ENCODE peak calls at places on chromosomes 1 and 21, in four cellular contexts. One of them, this sample, is unnamed.

GRCh38 chr1:216612291-216612690 is 110.9 kb downstream of the ESRRG start:
- DNase-seq in HepG2: no peak
- DNase-seq in left ventricle myocardium inferior: no peak
- DNase-seq in stomach: no peak
- DNase-seq in this sample: no peak

GRCh38 chr21:32414579-32415358 is 2.3 kb downstream of the EVA1C start:
- DNase-seq in HepG2: no peak
- DNase-seq in left ventricle myocardium inferior: no peak
- DNase-seq in stomach: no peak
- DNase-seq in this sample: no peak

GRCh38 chr21:41713495-41714281 is 53.2 kb downstream of the RIPK4 start:
- DNase-seq in HepG2: peak
- DNase-seq in left ventricle myocardium inferior: no peak
- DNase-seq in stomach: no peak
- DNase-seq in this sample: no peak

GRCh38 chr1:43293896-43294760 is 6.7 kb upstream of the TIE1 start:
- DNase-seq in HepG2: no peak
- DNase-seq in left ventricle myocardium inferior: no peak
- DNase-seq in stomach: no peak
- DNase-seq in this sample: peak

GRCh38 chr21:36709868-36710728 is 11.2 kb downstream of the SIM2 start:
- DNase-seq in HepG2: no peak
- DNase-seq in left ventricle myocardium inferior: no peak
- DNase-seq in stomach: peak
- DNase-seq in this sample: no peak

GRCh38 chr1:31182352-31182751 is 57.3 kb downstream of the NKAIN1 start:
- DNase-seq in HepG2: peak
- DNase-seq in left ventricle myocardium inferior: peak
- DNase-seq in stomach: peak
- DNase-seq in this sample: peak

GRCh38 chr1:22857661-22858060 is 115.0 kb downstream of the LACTBL1 start:
- DNase-seq in HepG2: no peak
- DNase-seq in left ventricle myocardium inferior: no peak
- DNase-seq in stomach: no peak
- DNase-seq in this sample: no peak

GRCh38 chr1:187146388-187146787 is 317.6 kb downstream of the PLA2G4A start:
- DNase-seq in HepG2: no peak
- DNase-seq in left ventricle myocardium inferior: no peak
- DNase-seq in stomach: no peak
- DNase-seq in this sample: no peak

GRCh38 chr1:24289937-24290595 is 29.1 kb upstream of the GRHL3 start:
- DNase-seq in HepG2: no peak
- DNase-seq in left ventricle myocardium inferior: peak
- DNase-seq in stomach: peak
- DNase-seq in this sample: peak

GRCh38 chr1:54284781-54285563 is 85.0 kb downstream of the MRPL37 start:
- DNase-seq in HepG2: no peak
- DNase-seq in left ventricle myocardium inferior: no peak
- DNase-seq in stomach: no peak
- DNase-seq in this sample: no peak

GRCh38 chr1:117932576-117932975 is 3.0 kb downstream of the WDR3 start:
- DNase-seq in HepG2: no peak
- DNase-seq in left ventricle myocardium inferior: no peak
- DNase-seq in stomach: no peak
- DNase-seq in this sample: no peak

GRCh38 chr1:58412071-58412580 is 134.4 kb downstream of the OMA1 start:
- DNase-seq in HepG2: no peak
- DNase-seq in left ventricle myocardium inferior: no peak
- DNase-seq in stomach: no peak
- DNase-seq in this sample: peak

DNA sequence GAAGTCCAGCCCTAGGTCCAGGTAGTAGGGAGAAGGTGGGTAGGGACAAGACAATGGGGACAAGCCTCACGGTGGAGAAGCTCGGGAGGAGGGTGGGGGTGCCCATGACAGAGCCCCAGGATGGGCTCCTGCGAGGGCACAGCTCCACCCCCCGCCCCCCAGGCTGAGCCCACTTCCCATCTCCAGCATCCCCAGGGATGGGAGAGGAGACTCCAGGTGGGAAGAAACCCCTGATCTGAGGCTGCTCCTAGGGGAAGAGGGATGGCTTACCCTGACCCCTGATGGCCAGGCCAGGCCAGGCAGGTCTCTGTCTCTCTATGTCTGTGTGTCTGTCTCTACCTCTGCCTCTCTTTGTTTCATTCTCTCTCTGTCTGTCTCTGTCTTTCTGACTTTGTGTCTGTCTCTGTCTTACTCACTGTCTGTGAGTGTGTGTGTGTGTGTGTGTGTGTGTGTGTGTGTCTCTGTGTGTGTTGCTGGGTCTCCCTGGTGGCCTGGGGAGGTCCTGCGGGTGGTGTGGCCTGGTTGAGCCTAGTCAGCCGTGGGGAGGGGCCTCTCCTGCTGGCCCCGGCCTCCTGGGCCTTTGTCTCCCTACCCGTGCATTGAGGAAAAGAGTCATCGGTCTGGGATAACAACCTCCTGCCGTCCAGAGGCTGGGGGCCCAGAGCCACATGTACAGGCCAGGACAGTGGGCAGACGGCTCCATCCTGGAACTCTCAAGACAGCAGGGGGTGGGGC is 45.7 kb downstream of the WNT9A start:
- DNase-seq in HepG2: peak
- DNase-seq in left ventricle myocardium inferior: peak
- DNase-seq in stomach: no peak
- DNase-seq in this sample: no peak
- TF ChIP-seq CTCF in HepG2: no peak
- TF ChIP-seq CTCF in left ventricle myocardium inferior: no peak
- TF ChIP-seq CTCF in stomach: no peak
- TF ChIP-seq CTCF in this sample: peak

GRCh38 chr1:185694081-185694480 is 40.1 kb upstream of the HMCN1 start:
- DNase-seq in HepG2: peak
- DNase-seq in left ventricle myocardium inferior: no peak
- DNase-seq in stomach: no peak
- DNase-seq in this sample: peak

GRCh38 chr1:185695299-185695698 is 38.9 kb upstream of the HMCN1 start:
- DNase-seq in HepG2: no peak
- DNase-seq in left ventricle myocardium inferior: no peak
- DNase-seq in stomach: no peak
- DNase-seq in this sample: no peak

GRCh38 chr1:185690527-185690926 is 43.7 kb upstream of the HMCN1 start:
- DNase-seq in HepG2: no peak
- DNase-seq in left ventricle myocardium inferior: no peak
- DNase-seq in stomach: no peak
- DNase-seq in this sample: no peak

GRCh38 chr1:185696419-185697150 is 37.6 kb upstream of the HMCN1 start:
- DNase-seq in HepG2: no peak
- DNase-seq in left ventricle myocardium inferior: no peak
- DNase-seq in stomach: no peak
- DNase-seq in this sample: no peak

GRCh38 chr1:185693654-185694053 is 40.5 kb upstream of the HMCN1 start:
- DNase-seq in HepG2: no peak
- DNase-seq in left ventricle myocardium inferior: no peak
- DNase-seq in stomach: no peak
- DNase-seq in this sample: no peak
- H3K4me3 ChIP-seq in HepG2: peak
- H3K4me3 ChIP-seq in left ventricle myocardium inferior: peak
- H3K4me3 ChIP-seq in stomach: peak
- H3K4me3 ChIP-seq in this sample: no peak

DNA sequence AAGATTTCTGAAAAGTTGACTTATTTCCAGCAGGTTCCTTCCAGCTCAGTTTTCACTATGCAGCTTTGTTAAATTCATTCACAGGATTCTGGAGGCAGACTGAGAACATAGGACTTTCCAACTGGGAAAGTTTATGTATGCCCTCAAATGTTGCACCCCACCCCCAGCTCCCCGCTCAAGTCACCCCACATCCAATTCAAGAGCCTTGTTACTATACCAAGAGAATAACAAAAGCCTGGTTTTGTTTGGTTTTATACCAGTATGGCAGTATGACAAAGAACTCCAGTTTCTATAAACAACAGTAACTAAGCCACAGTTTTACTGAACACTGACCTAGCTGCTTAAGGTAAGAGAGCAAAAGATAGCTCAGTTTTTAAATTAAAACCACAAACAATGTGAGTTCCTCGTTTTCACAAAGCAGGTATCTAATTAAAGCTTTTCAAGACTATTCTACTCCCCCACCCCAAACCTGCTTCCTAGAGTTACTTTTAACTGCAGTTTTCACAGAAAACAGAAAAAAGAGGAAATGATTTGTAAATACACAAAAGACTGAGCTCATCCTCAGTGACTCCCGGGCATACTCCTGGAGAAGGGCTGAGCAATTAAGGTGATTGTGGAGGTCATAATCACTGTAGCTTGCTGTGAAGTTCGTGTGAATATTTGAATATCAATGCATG is 59.3 kb upstream of the LHX8 start:
- DNase-seq in HepG2: no peak
- DNase-seq in left ventricle myocardium inferior: no peak
- DNase-seq in stomach: no peak
- DNase-seq in this sample: no peak
- TF ChIP-seq CTCF in HepG2: no peak
- TF ChIP-seq CTCF in left ventricle myocardium inferior: no peak
- TF ChIP-seq CTCF in stomach: no peak
- TF ChIP-seq CTCF in this sample: no peak

DNA sequence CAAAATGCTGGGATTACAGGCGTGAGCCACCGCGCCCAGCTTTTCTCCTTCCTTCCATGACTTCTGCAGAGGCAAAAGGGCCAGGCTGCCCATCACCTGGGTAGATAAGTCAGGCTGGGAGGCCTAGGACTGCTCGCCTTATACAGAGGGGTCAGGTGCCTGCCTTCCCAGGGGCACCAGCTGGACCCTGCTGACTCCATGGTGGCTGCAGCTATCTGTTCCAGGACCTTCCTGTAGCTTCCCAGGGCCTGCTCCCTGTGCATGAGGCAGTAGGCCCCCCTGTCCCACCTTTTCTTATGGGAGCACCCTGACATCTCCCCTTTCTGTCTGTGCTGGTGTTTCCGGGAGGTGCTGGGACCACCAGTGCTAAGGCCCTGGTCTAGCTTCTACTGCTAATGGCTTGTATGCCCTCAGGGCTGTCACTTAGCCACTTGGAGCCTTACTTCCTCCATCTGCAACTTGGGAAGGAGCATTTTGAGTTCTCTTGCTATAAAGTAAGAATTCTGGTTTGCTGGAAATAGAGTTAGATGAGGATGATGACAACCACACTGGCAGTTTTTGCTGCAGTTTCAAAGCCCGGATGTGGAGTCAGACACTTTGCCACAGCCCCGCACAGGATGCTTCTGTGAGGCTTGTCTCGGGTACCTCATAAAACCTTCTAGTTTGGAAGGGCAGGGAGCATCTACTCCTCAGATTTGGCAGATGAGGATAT is 14.4 kb downstream of the SOX13 start:
- DNase-seq in HepG2: no peak
- DNase-seq in left ventricle myocardium inferior: no peak
- DNase-seq in stomach: no peak
- DNase-seq in this sample: no peak
- H3K4me3 ChIP-seq in HepG2: no peak
- H3K4me3 ChIP-seq in left ventricle myocardium inferior: no peak
- H3K4me3 ChIP-seq in stomach: no peak
- H3K4me3 ChIP-seq in this sample: no peak